ENCODE peak calls at places on chromosomes 7 and 10, in four cellular contexts. N is stimulated activated CD4-positive, alpha-beta T cell treated with anti-CD3 and anti-CD28 coated beads, Interleukin-15, amount 100 ng/mL, for 24 hours; W is Peyer's patch; Q is NB4. F is an unnamed sample.
A peak's percentile ranks its signal among the peaks of the same experiment; 100 is the strongest.

GRCh38 chr10:51371725-51372124 is 297.4 kb downstream of the PRKG1 start:
- DNase-seq in Q (no peak), W (no peak), N (no peak), F (no peak)

GRCh38 chr10:100960251-100960650 is 9.1 kb upstream of the SEMA4G start:
- DNase-seq in Q (no peak), W (no peak), N (no peak), F (no peak)

GRCh38 chr7:34389332-34390078 is 268.5 kb upstream of the NPSR1 start:
- DNase-seq in W (no peak), N (no peak), Q (no peak), F (no peak)

GRCh38 chr7:98740643-98741042 is 123.6 kb downstream of the NPTX2 start:
- DNase-seq in Q (no peak), N (no peak), W (no peak), F (no peak)

GRCh38 chr10:100519321-100520051 is at the start of gene SEC31B:
- DNase-seq in N (no peak), W (no peak), Q (no peak), F (peak; percentile 46)

GRCh38 chr7:24882989-24883631 is 96.9 kb downstream of the OSBPL3 start:
- DNase-seq in Q (peak; percentile 49), W (no peak), N (peak; percentile 61), F (no peak)

GRCh38 chr10:17201165-17202013 is at the start of gene TRDMT1:
- DNase-seq in N (peak; percentile 89), W (peak; percentile 91), Q (peak; percentile 87), F (peak; percentile 85)

GRCh38 chr7:123367508-123368122 is 166.8 kb downstream of the IQUB start:
- DNase-seq in W (no peak), N (peak; percentile 17), Q (peak; percentile 58), F (no peak)

GRCh38 chr7:540997-541396 is 21.4 kb upstream of the PDGFA start:
- DNase-seq in Q (peak; percentile 72), N (no peak), W (no peak), F (no peak)

GRCh38 chr10:46247808-46248569 is 38.8 kb upstream of the ANTXRL start:
- DNase-seq in Q (no peak), N (no peak), W (peak; percentile 34), F (peak; percentile 74)

GRCh38 chr7:141158562-141158961 is 84.7 kb downstream of the TMEM178B start:
- DNase-seq in Q (peak; percentile 60), N (no peak), W (peak; percentile 66), F (no peak)

GRCh38 chr10:60735244-60735643 is 43.0 kb upstream of the CDK1 start:
- DNase-seq in Q (no peak), N (no peak), W (no peak), F (no peak)

GRCh38 chr10:106189254-106189653 is 975.3 kb downstream of the SORCS1 start:
- DNase-seq in W (peak; percentile 51), Q (peak; percentile 53), N (peak; percentile 22), F (peak; percentile 26)

GRCh38 chr7:32161708-32162107 is 91.5 kb upstream of the PDE1C start:
- DNase-seq in W (no peak), N (no peak), Q (no peak), F (no peak)

GRCh38 chr10:131886181-131886716 is 14.6 kb upstream of the PPP2R2D start:
- DNase-seq in Q (peak; percentile 29), N (no peak), W (no peak), F (no peak)

GRCh38 chr7:122887198-122887597 is 938 bp upstream of the CADPS2 start:
- DNase-seq in W (peak; percentile 74), Q (no peak), N (no peak), F (peak; percentile 78)

GRCh38 chr7:79337722-79338121 is 115.7 kb downstream of the MAGI2 start:
- DNase-seq in N (no peak), Q (no peak), W (no peak), F (no peak)

GRCh38 chr7:116195451-116195850 is 14.9 kb upstream of the TES start:
- DNase-seq in W (no peak), Q (no peak), N (no peak), F (no peak)

GRCh38 chr7:918441-919113 is 35.9 kb downstream of the ADAP1 start:
- DNase-seq in W (peak; percentile 41), N (peak; percentile 1), Q (no peak), F (no peak)

GRCh38 chr7:29288534-29289091 is 94.0 kb downstream of the CHN2 start:
- DNase-seq in N (no peak), W (no peak), Q (no peak), F (no peak)

GRCh38 chr7:92834661-92835139 is 1.7 kb downstream of the CDK6 start:
- DNase-seq in W (peak; percentile 66), N (no peak), Q (peak; percentile 39), F (peak; percentile 41)

GRCh38 chr10:95333997-95334792 is 43.4 kb upstream of the PDLIM1 start:
- DNase-seq in N (no peak), W (peak; percentile 81), Q (no peak), F (peak; percentile 65)

GRCh38 chr10:110546077-110546476 is 21.4 kb upstream of the SMC3 start:
- DNase-seq in Q (no peak), W (no peak), N (no peak), F (no peak)

GRCh38 chr7:117870405-117870905 is 2.8 kb downstream of the CTTNBP2 start:
- DNase-seq in Q (no peak), N (no peak), W (no peak), F (no peak)

GRCh38 chr10:75070478-75071163 is 40.8 kb upstream of the SAMD8 start:
- DNase-seq in W (no peak), Q (no peak), N (no peak), F (no peak)